ENCODE peak calls at places on chromosomes 12 and 14, in six cellular contexts. P is IMR-90; X is lower leg skin; A is effector memory CD8-positive, alpha-beta T cell; O is CD8-positive, alpha-beta T cell; L is NCI-H146. N is an unnamed sample.

GRCh38 chr12:77113971-77114370 is 48.6 kb upstream of the E2F7 start:
- DNase-seq in A (no peak), L (no peak), X (no peak), O (no peak), P (peak; percentile 49), N (no peak)

GRCh38 chr14:63343878-63344277 is 25.1 kb upstream of the GPHB5 start:
- DNase-seq in L (no peak), O (no peak), X (no peak), A (no peak), P (peak; percentile 56), N (no peak)

GRCh38 chr12:124449623-124450375 is 117.6 kb downstream of the NCOR2 start:
- DNase-seq in X (no peak), A (no peak), L (no peak), O (no peak), P (no peak), N (no peak)

GRCh38 chr14:37197421-37198272 is at the start of gene MIPOL1:
- DNase-seq in O (no peak), L (peak; percentile 77), P (peak; percentile 90), A (no peak), X (peak; percentile 45), N (peak; percentile 82)

GRCh38 chr12:83216230-83216629 is 529.5 kb downstream of the TMTC2 start:
- DNase-seq in X (no peak), L (no peak), O (no peak), A (no peak), P (no peak), N (no peak)

GRCh38 chr12:121784460-121784859 is 9.0 kb downstream of the RHOF start:
- DNase-seq in L (no peak), A (no peak), P (peak; percentile 93), O (no peak), X (peak; percentile 55), N (peak; percentile 84)

GRCh38 chr12:85466906-85467305 is 186.9 kb downstream of the ALX1 start:
- DNase-seq in A (no peak), L (no peak), X (no peak), O (no peak), P (peak; percentile 3), N (no peak)

GRCh38 chr14:76917759-76918175 is 91.6 kb downstream of the LRRC74A start:
- DNase-seq in L (no peak), P (no peak), O (no peak), X (peak; percentile 74), A (no peak), N (peak; percentile 69)

GRCh38 chr14:71733210-71733883 is 198.9 kb upstream of the RGS6 start:
- DNase-seq in O (no peak), A (no peak), P (peak; percentile 76), X (no peak), L (no peak), N (peak; percentile 35)

GRCh38 chr12:58656254-58657009 is 263.9 kb downstream of the LRIG3 start:
- DNase-seq in O (no peak), X (no peak), P (no peak), A (no peak), L (no peak), N (no peak)

GRCh38 chr12:2941524-2941923 is 17.7 kb upstream of the TEAD4 start:
- DNase-seq in L (no peak), X (no peak), A (no peak), O (no peak), P (no peak), N (no peak)

GRCh38 chr12:21538259-21538658 is 12.2 kb downstream of the SPX start:
- DNase-seq in X (no peak), L (no peak), O (no peak), P (no peak), A (no peak), N (no peak)

GRCh38 chr12:128820723-128821432 is 2.9 kb downstream of the SLC15A4 start:
- DNase-seq in X (peak; percentile 38), P (no peak), O (peak; percentile 28), L (no peak), A (peak; percentile 25), N (no peak)

GRCh38 chr14:63323148-63323547 is 4.4 kb upstream of the GPHB5 start:
- DNase-seq in A (no peak), P (no peak), O (no peak), X (no peak), L (peak; percentile 16), N (no peak)

GRCh38 chr14:103767306-103767894 is 51.8 kb downstream of the ZFYVE21 start:
- DNase-seq in A (no peak), O (no peak), X (no peak), L (no peak), P (peak; percentile 37), N (no peak)

GRCh38 chr14:24908592-24909236 is 141.2 kb downstream of the STXBP6 start:
- DNase-seq in A (no peak), L (no peak), O (no peak), X (peak; percentile 32), P (no peak), N (no peak)

GRCh38 chr14:37122288-37122687 is 50.1 kb downstream of the SLC25A21 start:
- DNase-seq in X (no peak), O (no peak), P (peak; percentile 85), L (no peak), A (no peak), N (peak; percentile 3)

GRCh38 chr12:22856120-22856699 is 231.2 kb downstream of the ETNK1 start:
- DNase-seq in P (peak; percentile 45), O (no peak), L (peak; percentile 32), X (no peak), A (no peak), N (no peak)

GRCh38 chr12:90173499-90174197 is 465.0 kb upstream of the ATP2B1 start:
- DNase-seq in X (no peak), A (no peak), P (no peak), L (no peak), O (no peak), N (no peak)

GRCh38 chr12:95959107-95959506 is 16.0 kb downstream of the AMDHD1 start:
- DNase-seq in P (peak; percentile 14), X (no peak), A (no peak), O (no peak), L (peak; percentile 13), N (peak; percentile 10)

GRCh38 chr12:64650762-64651161 is 40.5 kb downstream of the RASSF3 start:
- DNase-seq in P (peak; percentile 50), X (no peak), O (no peak), L (no peak), A (no peak), N (peak; percentile 86)

GRCh38 chr14:104692939-104693315 is 3.5 kb downstream of the INF2 start:
- DNase-seq in O (no peak), P (no peak), L (no peak), A (no peak), X (no peak), N (no peak)

GRCh38 chr14:105083926-105084685 is 18.9 kb upstream of the GPR132 start:
- DNase-seq in P (no peak), A (no peak), O (no peak), X (no peak), L (no peak), N (no peak)

GRCh38 chr12:3962661-3963483 is 89.7 kb upstream of the PARP11 start:
- DNase-seq in L (no peak), O (peak; percentile 93), X (no peak), P (no peak), A (peak; percentile 27), N (no peak)

GRCh38 chr12:104457746-104458644 is 1.2 kb downstream of the CHST11 start:
- DNase-seq in P (no peak), O (peak; percentile 68), L (peak; percentile 14), A (peak; percentile 37), X (no peak), N (peak; percentile 6)

GRCh38 chr14:58731465-58732330 is 93.9 kb downstream of the DACT1 start:
- DNase-seq in P (peak; percentile 99), O (no peak), X (no peak), L (no peak), A (no peak), N (peak; percentile 63)

GRCh38 chr12:77325505-77325904 is 260.1 kb upstream of the E2F7 start:
- DNase-seq in O (no peak), P (no peak), L (no peak), X (no peak), A (no peak), N (no peak)

GRCh38 chr12:92094751-92095161 is 50.9 kb downstream of the BTG1 start:
- DNase-seq in X (no peak), P (peak; percentile 30), L (no peak), A (no peak), O (no peak), N (peak; percentile 15)

GRCh38 chr12:109871678-109872314 is 8.5 kb downstream of the GLTP start:
- DNase-seq in A (no peak), O (no peak), L (no peak), X (no peak), P (peak; percentile 23), N (peak; percentile 10)

GRCh38 chr12:132204064-132204821 is 60.0 kb downstream of the NOC4L start:
- DNase-seq in L (no peak), X (no peak), A (no peak), O (no peak), P (no peak), N (no peak)

GRCh38 chr12:64568313-64568712 is 42.0 kb upstream of the RASSF3 start:
- DNase-seq in O (no peak), L (peak; percentile 75), X (no peak), P (no peak), A (no peak), N (no peak)

GRCh38 chr14:36450550-36450949 is 69.5 kb downstream of the NKX2-1 start:
- DNase-seq in O (no peak), A (no peak), X (no peak), L (no peak), P (no peak), N (no peak)

GRCh38 chr14:95248422-95248821 is 71.3 kb downstream of the CLMN start:
- DNase-seq in A (no peak), O (no peak), X (no peak), L (no peak), P (no peak), N (no peak)